ENCODE peak calls at places on chromosomes 3 and 15, in ten cellular contexts. C is tibial artery, K is heart left ventricle, F is tibial nerve, I is kidney, T is spleen, B is astrocyte of the spinal cord, Z is AG09309, X is GM06990, V is HFF-Myc. L is an unnamed sample.

GRCh38 chr15:66452421-66452820 is 45.1 kb downstream of the SNAPC5 start:
- DNase-seq in K (no peak), C (no peak), F (no peak), T (no peak), I (no peak), V (no peak), X (no peak), B (no peak), Z (no peak), L (no peak)

GRCh38 chr3:71087109-71088018 is 496.2 kb downstream of the FOXP1 start:
- DNase-seq in X (peak), I (no peak), V (no peak), B (peak), T (no peak), Z (no peak), C (no peak), F (no peak), K (no peak), L (no peak)

GRCh38 chr3:124587053-124587408 is 143.2 kb upstream of the UMPS start:
- DNase-seq in B (peak), Z (no peak), V (no peak), X (no peak), F (no peak), T (no peak), C (no peak), I (no peak), K (no peak), L (peak)

GRCh38 chr15:40249477-40250303 is 10.8 kb downstream of the PAK6 start:
- DNase-seq in V (no peak), C (peak), I (peak), X (no peak), Z (no peak), T (peak), K (no peak), F (no peak), B (no peak), L (no peak)

GRCh38 chr3:45967724-45968123 is 24.5 kb downstream of the CXCR6 start:
- DNase-seq in F (no peak), I (no peak), Z (no peak), B (no peak), K (no peak), X (no peak), T (no peak), C (no peak), V (no peak), L (no peak)

GRCh38 chr15:40845511-40846284 is 1.9 kb downstream of the SPINT1 start:
- DNase-seq in Z (no peak), X (no peak), C (no peak), K (no peak), V (no peak), T (peak), F (no peak), I (peak), B (no peak), L (no peak)

GRCh38 chr15:40871749-40872617 is 2.1 kb downstream of the RHOV start:
- DNase-seq in V (no peak), I (peak), B (no peak), F (no peak), K (no peak), C (no peak), T (no peak), Z (no peak), X (peak), L (no peak)

GRCh38 chr3:72560857-72561675 is 287.2 kb downstream of the SHQ1 start:
- DNase-seq in F (no peak), C (no peak), Z (no peak), K (no peak), V (no peak), B (no peak), T (no peak), X (no peak), I (no peak), L (no peak)

GRCh38 chr15:28014623-28015200 is 84.4 kb downstream of the OCA2 start:
- DNase-seq in F (no peak), B (no peak), I (no peak), T (no peak), K (no peak), X (no peak), V (no peak), C (peak), Z (no peak), L (no peak)

GRCh38 chr3:13069495-13069894 is 3.7 kb downstream of the IQSEC1 start:
- DNase-seq in V (no peak), T (no peak), B (no peak), I (no peak), X (peak), F (no peak), Z (no peak), C (no peak), K (no peak), L (no peak)

GRCh38 chr3:196636369-196637349 is 2.8 kb upstream of the NRROS start:
- DNase-seq in F (no peak), B (no peak), I (peak), X (no peak), V (no peak), C (no peak), K (no peak), Z (no peak), T (peak), L (no peak)

GRCh38 chr3:113260980-113261920 is 49.9 kb downstream of the BOC start:
- DNase-seq in C (no peak), I (peak), K (no peak), T (no peak), B (no peak), Z (no peak), F (no peak), V (no peak), X (no peak), L (no peak)

GRCh38 chr3:58565621-58566397 is 11.4 kb downstream of the FAM107A start:
- DNase-seq in B (no peak), K (no peak), F (no peak), Z (no peak), C (peak), X (no peak), I (peak), T (no peak), V (no peak), L (no peak)

GRCh38 chr3:110327870-110328269 is 743.7 kb upstream of the NECTIN3 start:
- DNase-seq in K (no peak), T (no peak), I (no peak), B (peak), Z (no peak), C (no peak), V (no peak), F (no peak), X (no peak), L (no peak)

GRCh38 chr3:83002869-83003445 is 1241.5 kb upstream of the GBE1 start:
- DNase-seq in K (no peak), F (no peak), X (no peak), Z (no peak), T (no peak), C (no peak), B (no peak), V (no peak), I (no peak), L (no peak)

GRCh38 chr3:75396316-75396802 is 267.8 kb upstream of the FRG2C start:
- DNase-seq in V (no peak), B (no peak), C (no peak), I (no peak), K (no peak), F (no peak), T (no peak), X (no peak), Z (no peak), L (no peak)

GRCh38 chr15:69876556-69876955 is 221.2 kb downstream of the TLE3 start:
- DNase-seq in I (no peak), V (no peak), C (no peak), B (no peak), Z (no peak), F (no peak), K (no peak), T (no peak), X (no peak), L (no peak)

GRCh38 chr15:95608371-95608770 is 722.1 kb upstream of the NR2F2 start:
- DNase-seq in Z (no peak), C (no peak), T (no peak), B (no peak), I (no peak), F (no peak), K (no peak), V (no peak), X (no peak), L (no peak)

GRCh38 chr15:23422099-23422945 is 24.7 kb downstream of the GOLGA6L2 start:
- DNase-seq in C (peak), V (no peak), F (no peak), B (no peak), T (no peak), X (no peak), I (peak), Z (no peak), K (no peak), L (no peak)

GRCh38 chr15:33107950-33108349 is 86.6 kb downstream of the FMN1 start:
- DNase-seq in B (no peak), K (no peak), X (no peak), Z (no peak), I (no peak), C (no peak), F (no peak), V (no peak), T (no peak), L (no peak)

GRCh38 chr3:11080492-11080891 is 73.8 kb upstream of the HRH1 start:
- DNase-seq in B (no peak), V (no peak), C (no peak), Z (no peak), I (no peak), X (no peak), F (no peak), T (no peak), K (no peak), L (no peak)

GRCh38 chr3:183031826-183032225 is 51.5 kb upstream of the DCUN1D1 start:
- DNase-seq in C (no peak), F (no peak), B (no peak), K (no peak), Z (no peak), T (no peak), V (no peak), I (no peak), X (no peak), L (no peak)

GRCh38 chr15:38558714-38559059 is 5.9 kb downstream of the RASGRP1 start:
- DNase-seq in B (no peak), I (no peak), T (no peak), K (no peak), V (no peak), C (no peak), X (no peak), F (no peak), Z (no peak), L (peak)

DNA sequence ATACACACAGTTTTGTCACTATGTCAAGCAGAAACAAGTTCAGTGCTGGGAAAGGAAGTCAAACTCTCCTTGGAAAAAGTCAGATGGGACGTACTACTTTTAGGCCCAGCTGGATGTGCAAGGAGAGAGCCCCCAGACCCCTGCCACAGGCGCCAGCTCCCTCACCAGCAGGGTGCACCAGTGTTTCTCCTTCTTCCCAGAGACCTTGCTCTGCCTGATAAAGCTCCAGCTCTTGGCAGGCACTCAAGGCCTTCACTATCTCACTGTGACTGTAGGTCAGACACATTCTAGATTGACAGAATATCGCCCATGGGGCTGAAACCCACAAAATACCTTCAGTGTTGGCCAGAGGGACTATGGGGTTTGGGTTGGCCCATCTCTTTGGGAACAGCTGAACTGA is 54.8 kb upstream of the CHRNB4 start:
- DNase-seq in T (no peak), F (no peak), B (no peak), X (no peak), Z (no peak), C (no peak), I (no peak), V (no peak), K (no peak), L (no peak)
- TF ChIP-seq CTCF in T (no peak), F (no peak), B (no peak), X (no peak), Z (no peak), C (no peak), I (no peak), V (no peak), K (no peak), L (no peak)

DNA sequence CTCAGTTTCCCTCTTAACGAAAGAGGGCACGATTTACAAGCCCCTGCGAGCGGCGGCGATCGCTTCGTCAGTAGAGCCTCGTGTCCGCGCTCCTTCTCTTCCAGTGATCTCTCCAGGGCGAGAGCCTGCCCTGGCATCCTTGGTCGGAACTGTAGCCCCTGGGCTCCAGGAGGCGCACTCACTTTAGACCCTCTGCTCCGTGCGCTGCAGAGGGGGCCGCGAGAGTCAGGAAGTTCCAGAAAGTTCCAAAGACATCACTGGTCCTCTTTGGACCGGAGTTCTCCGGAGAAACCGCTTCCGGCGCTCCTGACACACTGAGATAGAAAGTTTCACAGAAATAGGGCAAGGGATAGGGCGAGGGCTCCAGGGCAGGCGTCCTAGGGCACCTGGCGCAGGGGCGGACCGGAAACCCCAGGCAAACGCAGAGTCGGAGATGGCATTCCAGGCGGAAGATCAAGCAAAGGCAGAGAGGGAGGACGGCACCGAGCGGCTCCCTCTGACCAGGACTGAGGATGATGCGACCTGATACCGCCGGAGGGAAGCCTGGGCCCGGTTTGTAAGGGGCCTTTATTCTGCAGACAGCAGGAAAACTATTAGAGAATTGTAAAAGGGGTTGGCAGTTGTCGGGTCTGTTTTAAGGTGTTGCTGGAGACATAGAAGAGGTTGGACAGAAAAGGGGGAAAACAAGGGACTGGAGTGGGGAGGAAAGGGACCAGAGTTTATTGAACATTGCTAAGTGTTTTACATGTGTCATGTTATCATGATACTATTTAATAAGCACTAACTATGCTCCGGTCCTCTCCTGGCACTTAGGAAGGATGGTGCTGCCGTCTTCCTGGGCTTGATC is 1.3 kb upstream of the CPEB1 start:
- DNase-seq in I (no peak), T (no peak), V (no peak), F (no peak), Z (no peak), X (no peak), C (no peak), B (no peak), K (no peak), L (no peak)
- H3K4me3 ChIP-seq in I (no peak), T (peak), V (peak), F (peak), Z (peak), X (peak), C (peak), B (no peak), K (peak), L (peak)

DNA sequence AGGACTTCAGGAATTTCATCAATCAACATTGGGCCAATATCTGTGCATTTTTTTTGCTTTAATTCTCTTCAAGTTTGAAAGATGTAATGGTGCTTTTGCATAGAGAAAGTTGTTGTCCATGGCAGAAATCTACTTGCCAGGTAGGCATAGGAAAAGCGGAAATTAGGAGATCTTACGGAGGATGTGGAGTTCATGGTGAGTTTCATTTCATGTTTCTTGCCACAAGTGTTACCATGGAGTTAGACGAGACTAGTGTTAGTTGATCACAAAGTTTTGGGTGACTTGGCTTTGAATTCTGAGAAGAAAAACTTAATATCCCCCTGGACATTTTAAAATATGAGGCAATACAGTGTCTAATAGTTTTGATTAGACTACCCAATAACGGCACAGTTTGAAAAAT is 1.0 kb upstream of the P2RY13 start:
- DNase-seq in Z (no peak), C (no peak), X (no peak), K (no peak), I (no peak), F (no peak), T (no peak), B (no peak), V (no peak), L (no peak)
- TF ChIP-seq CTCF in Z (no peak), C (no peak), X (no peak), K (no peak), I (no peak), F (no peak), T (no peak), B (no peak), V (no peak), L (no peak)

DNA sequence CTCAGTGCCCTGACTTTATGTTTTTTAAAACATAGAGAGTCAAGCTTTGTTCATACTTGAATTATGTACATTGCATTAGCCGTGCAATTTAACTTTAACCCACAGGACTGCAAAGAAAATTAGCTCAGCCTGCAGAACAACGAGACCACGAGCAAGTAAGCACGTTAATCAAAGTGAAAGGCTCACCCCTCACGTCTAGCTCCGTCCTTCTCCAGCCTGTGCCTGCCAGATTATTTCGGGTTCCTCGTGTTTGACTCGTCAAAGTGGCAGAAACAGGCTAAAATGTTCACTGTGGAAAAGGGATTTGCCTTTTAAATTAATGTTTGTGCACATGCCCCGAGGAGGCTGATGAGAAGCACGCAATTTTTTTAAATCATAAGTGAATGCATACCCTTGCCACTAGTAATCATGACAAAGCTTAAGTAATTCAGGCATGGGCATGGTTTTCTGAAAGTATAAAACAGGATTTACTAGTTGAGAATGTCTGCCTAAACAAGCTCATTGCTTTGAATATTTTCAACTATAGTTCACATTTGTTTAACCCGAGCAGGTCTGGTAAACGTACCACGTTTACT is 15.3 kb downstream of the ZBTB38 start:
- DNase-seq in V (no peak), B (peak), C (no peak), X (no peak), F (no peak), Z (no peak), K (no peak), I (no peak), T (no peak), L (peak)
- H3K4me3 ChIP-seq in V (no peak), B (no peak), C (peak), X (peak), F (no peak), Z (peak), K (no peak), I (peak), T (no peak), L (peak)

L was measured in retinal pigment epithelial cell.